ENCODE peak calls at places on chromosomes 1 and 21, in five cellular contexts. R is sigmoid colon; E is right atrium auricular region; I is CD8-positive, alpha-beta T cell; X is fibroblast of lung. O is an unnamed sample. For H3K36me3, the result is how much of the 10 kb centered on the place peaks cover.

GRCh38 chr1:24105368-24106160 is 6.4 kb downstream of the MYOM3 start:
- DNase-seq in R (no peak), E (no peak), I (no peak), X (no peak), O (no peak)

GRCh38 chr1:77876884-77877283 is 11.5 kb upstream of the NEXN start:
- DNase-seq in R (no peak), E (no peak), I (no peak), X (peak), O (no peak)

GRCh38 chr1:235597867-235598553 is 51.6 kb downstream of the GNG4 start:
- DNase-seq in R (no peak), E (no peak), I (no peak), X (peak), O (no peak)

GRCh38 chr1:89465201-89465600 is 59.4 kb upstream of the LRRC8B start:
- DNase-seq in R (no peak), E (no peak), I (no peak), X (no peak), O (peak)

GRCh38 chr1:202129453-202130274 is 6.9 kb downstream of the GPR37L1 start:
- DNase-seq in R (no peak), E (no peak), I (no peak), X (no peak), O (no peak)

GRCh38 chr1:111448482-111448917 is 556 bp downstream of the WDR77 start:
- DNase-seq in R (no peak), E (no peak), I (no peak), X (no peak), O (no peak)

GRCh38 chr1:182279724-182280506 is 111.7 kb downstream of the GLUL start:
- DNase-seq in R (peak), E (no peak), I (no peak), X (no peak), O (no peak)

GRCh38 chr21:43603641-43604504 is 55.4 kb downstream of the HSF2BP start:
- DNase-seq in R (no peak), E (no peak), I (no peak), X (peak), O (no peak)

GRCh38 chr21:29178936-29179335 is 48.5 kb downstream of the MAP3K7CL start:
- DNase-seq in R (no peak), E (no peak), I (no peak), X (no peak), O (no peak)

GRCh38 chr1:226185153-226186036 is 1.1 kb downstream of the ACBD3 start:
- DNase-seq in R (no peak), E (no peak), I (no peak), X (peak), O (no peak)

GRCh38 chr1:191541741-191542140 is 616.5 kb upstream of the RGS18 start:
- DNase-seq in R (no peak), E (no peak), I (no peak), X (no peak), O (no peak)

GRCh38 chr21:39363607-39364555 is 15.0 kb upstream of the HMGN1 start:
- DNase-seq in R (no peak), E (no peak), I (no peak), X (no peak), O (no peak)

GRCh38 chr1:2523891-2524609 is 2.3 kb downstream of the PANK4 start:
- DNase-seq in R (no peak), E (no peak), I (peak), X (no peak), O (no peak)

GRCh38 chr1:208668991-208669390 is 424.8 kb upstream of the PLXNA2 start:
- DNase-seq in R (no peak), E (no peak), I (no peak), X (no peak), O (no peak)

GRCh38 chr1:186843261-186843660 is 14.5 kb downstream of the PLA2G4A start:
- DNase-seq in R (no peak), E (no peak), I (no peak), X (no peak), O (no peak)

GRCh38 chr1:154176341-154176740 is 15.6 kb downstream of the TPM3 start:
- DNase-seq in R (no peak), E (no peak), I (no peak), X (peak), O (no peak)

GRCh38 chr1:89670168-89670567 is 37.2 kb downstream of the LRRC8C start:
- DNase-seq in R (no peak), E (no peak), I (no peak), X (peak), O (peak)

GRCh38 chr1:48817505-48818114 is 40.9 kb upstream of the BEND5 start:
- DNase-seq in R (peak), E (peak), I (no peak), X (peak), O (peak)

GRCh38 chr21:41655259-41655658 is 111.6 kb downstream of the RIPK4 start:
- DNase-seq in R (no peak), E (no peak), I (no peak), X (no peak), O (no peak)

GRCh38 chr1:210446479-210446878 is 117.8 kb downstream of the HHAT start:
- DNase-seq in R (no peak), E (no peak), I (peak), X (no peak), O (peak)

DNA sequence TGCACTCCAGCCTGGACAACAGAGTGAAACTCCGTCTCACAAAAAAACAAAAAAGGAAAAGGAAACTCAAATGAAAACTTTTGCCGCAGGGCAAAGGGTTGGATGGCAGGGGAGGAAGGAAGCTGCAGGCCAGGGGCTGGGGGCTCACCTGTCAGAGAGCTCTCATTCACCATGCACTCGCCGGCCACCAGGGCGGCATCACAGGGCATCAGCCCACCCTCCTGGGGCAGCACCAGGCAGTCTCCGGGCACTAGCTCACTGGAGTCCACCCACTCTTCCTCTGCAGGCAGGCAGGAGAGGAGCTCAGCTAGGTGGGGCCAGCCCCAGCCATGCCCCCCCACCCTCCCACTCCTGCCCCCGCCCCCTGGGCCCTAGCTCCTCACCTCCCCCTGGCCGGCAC is 11.9 kb downstream of the ATP13A2 start:
- DNase-seq in R (no peak), E (no peak), I (no peak), X (no peak), O (no peak)
- TF ChIP-seq CTCF in R (no peak), E (no peak), I (no peak), X (no peak), O (peak)

GRCh38 chr1:118978914-118979701 is 9.0 kb downstream of the TBX15 start:
- DNase-seq in R (no peak), E (no peak), I (no peak), X (no peak), O (no peak)
- H3K4me3 ChIP-seq in R (no peak), E (no peak), I (no peak), X (peak), O (no peak)

GRCh38 chr1:114427612-114428011 is 83.4 kb downstream of the TRIM33 start:
- DNase-seq in R (no peak), E (no peak), I (no peak), X (no peak), O (no peak)
- H3K36me3 ChIP-seq in R (under half), E (under half), I (under half), X (under half), O (under half)

GRCh38 chr1:187928288-187928687 is 1099.5 kb downstream of the PLA2G4A start:
- DNase-seq in R (no peak), E (no peak), I (no peak), X (peak), O (no peak)
- TF ChIP-seq CTCF in R (no peak), E (no peak), I (no peak), X (peak), O (peak)

DNA sequence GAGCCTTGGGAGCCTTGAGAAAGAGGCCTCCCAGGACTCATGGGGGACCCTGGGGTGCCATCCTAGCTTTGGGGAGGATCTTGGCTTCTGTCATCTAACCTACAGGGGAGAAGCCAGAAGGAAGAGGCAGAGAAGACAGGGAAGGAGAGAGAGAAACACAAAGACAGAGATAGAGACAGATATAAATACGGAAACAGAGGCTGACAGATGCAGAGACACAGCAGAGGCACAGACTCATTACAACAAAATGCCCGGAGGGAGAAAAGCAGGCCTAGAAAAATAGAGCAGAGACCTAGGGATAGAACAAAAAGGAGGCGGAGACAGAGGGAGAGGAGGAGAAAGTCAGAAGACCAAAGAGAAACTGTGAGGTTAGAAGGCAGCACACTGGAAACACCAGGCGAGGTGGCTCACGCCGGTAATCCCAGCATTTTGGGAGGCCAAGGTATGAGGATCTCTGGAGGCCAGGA is 1.9 kb downstream of the PEAR1 start:
- DNase-seq in R (no peak), E (no peak), I (no peak), X (no peak), O (no peak)
- H3K4me3 ChIP-seq in R (no peak), E (peak), I (no peak), X (no peak), O (no peak)

GRCh38 chr21:37183749-37184148 is 83.4 kb downstream of the VPS26C start:
- DNase-seq in R (no peak), E (no peak), I (no peak), X (no peak), O (no peak)

GRCh38 chr21:37186983-37187382 is 80.2 kb downstream of the VPS26C start:
- DNase-seq in R (no peak), E (no peak), I (no peak), X (no peak), O (no peak)

GRCh38 chr21:37188825-37189224 is 78.3 kb downstream of the VPS26C start:
- DNase-seq in R (no peak), E (no peak), I (no peak), X (no peak), O (no peak)

GRCh38 chr21:37182222-37182621 is 84.9 kb downstream of the VPS26C start:
- DNase-seq in R (no peak), E (no peak), I (no peak), X (no peak), O (no peak)

DNA sequence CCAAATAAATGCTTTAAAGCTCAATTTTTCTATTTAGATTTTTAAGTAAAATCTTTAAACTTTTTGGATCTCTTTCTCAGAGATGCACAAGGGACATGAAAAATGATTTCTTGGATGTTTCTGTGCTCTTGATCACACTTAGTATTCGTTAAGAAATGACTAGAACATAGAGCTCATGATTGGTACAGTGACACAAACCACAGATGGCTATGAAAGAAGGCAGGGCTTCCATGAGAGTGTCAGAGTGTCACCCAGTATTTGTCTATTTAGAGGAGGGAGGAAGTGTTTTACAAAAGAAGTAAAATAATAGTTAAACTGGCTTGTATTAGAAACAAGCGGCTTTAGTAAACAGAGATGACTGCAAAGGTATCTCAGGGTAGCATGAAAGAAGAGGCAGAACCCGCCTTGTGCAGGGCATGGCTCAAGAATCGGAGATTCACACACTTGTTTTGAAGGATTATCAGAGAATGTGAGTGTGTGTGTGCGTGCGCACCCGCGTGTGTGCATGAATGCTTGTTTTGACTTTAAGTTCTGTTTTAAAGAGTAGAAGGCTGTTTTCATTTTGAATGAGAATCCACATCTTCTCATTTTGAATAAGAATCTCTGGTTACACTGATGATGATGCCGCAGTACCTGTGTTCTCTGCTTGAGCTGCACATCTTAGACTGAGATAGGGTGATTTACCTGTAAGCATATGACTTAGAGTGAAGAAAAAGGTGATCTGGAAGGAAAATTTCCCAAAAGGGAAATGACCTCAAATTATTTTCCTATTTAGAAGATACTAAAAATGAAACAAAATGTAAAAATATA is 82.1 kb downstream of the VPS26C start:
- DNase-seq in R (no peak), E (no peak), I (no peak), X (no peak), O (no peak)
- H3K36me3 ChIP-seq in R (under half), E (under half), I (under half), X (under half), O (under half)

GRCh38 chr1:69436151-69436550 is 131.6 kb upstream of the LRRC7 start:
- DNase-seq in R (no peak), E (no peak), I (no peak), X (no peak), O (no peak)
- TF ChIP-seq CTCF in R (no peak), E (no peak), I (no peak), X (no peak), O (no peak)

GRCh38 chr1:94852758-94853157 is 32.6 kb downstream of the SLC44A3 start:
- DNase-seq in R (no peak), E (no peak), I (no peak), X (peak), O (no peak)

GRCh38 chr1:94856868-94857267 is 36.7 kb downstream of the SLC44A3 start:
- DNase-seq in R (no peak), E (no peak), I (no peak), X (no peak), O (no peak)

GRCh38 chr1:94856004-94856403 is 35.8 kb downstream of the SLC44A3 start:
- DNase-seq in R (no peak), E (no peak), I (no peak), X (no peak), O (no peak)

GRCh38 chr1:94854458-94855306 is 34.5 kb downstream of the SLC44A3 start:
- DNase-seq in R (peak), E (peak), I (peak), X (peak), O (peak)

GRCh38 chr1:94855307-94855700 is 35.1 kb downstream of the SLC44A3 start:
- DNase-seq in R (no peak), E (no peak), I (no peak), X (peak), O (no peak)
- H3K4me3 ChIP-seq in R (peak), E (no peak), I (no peak), X (no peak), O (no peak)

O was measured in GM06990.